ENCODE peak calls at places on chromosomes 5 and 9, in ten cellular contexts. H is PC-9; G is mammary epithelial cell; W is CD8-positive, alpha-beta memory T cell; R is neural progenitor cell; T is mucosa of descending colon; U is uterus; D is gastrocnemius medialis; O is choroid plexus epithelial cell; N is heart right ventricle. F is an unnamed sample.
A peak's percentile ranks its signal among the peaks of the same experiment; 100 is the strongest.

GRCh38 chr9:29437515-29437914 is 1864.2 kb upstream of the C9orf72 start:
- DNase-seq in H (no peak), G (no peak), W (no peak), R (no peak), T (no peak), U (no peak), D (no peak), O (no peak), N (no peak), F (no peak)

GRCh38 chr9:119968837-119969707 is 599.8 kb upstream of the BRINP1 start:
- DNase-seq in H (no peak), G (peak; percentile 45), W (no peak), R (peak; percentile 88), T (peak; percentile 61), U (peak; percentile 22), D (peak; percentile 55), O (peak; percentile 76), N (peak; percentile 73), F (peak; percentile 80)

GRCh38 chr9:82022121-82022520 is 33.5 kb downstream of the SPATA31D1 start:
- DNase-seq in H (no peak), G (no peak), W (no peak), R (no peak), T (no peak), U (no peak), D (no peak), O (no peak), N (no peak), F (peak; percentile 13)

GRCh38 chr9:135850737-135851136 is 56.6 kb downstream of the CAMSAP1 start:
- DNase-seq in H (no peak), G (no peak), W (no peak), R (no peak), T (no peak), U (no peak), D (no peak), O (peak; percentile 32), N (no peak), F (no peak)

GRCh38 chr5:158660726-158661125 is 439.0 kb downstream of the EBF1 start:
- DNase-seq in H (no peak), G (no peak), W (no peak), R (no peak), T (no peak), U (no peak), D (no peak), O (peak; percentile 55), N (no peak), F (peak; percentile 30)

GRCh38 chr5:103362211-103362610 is 103.6 kb downstream of the MACIR start:
- DNase-seq in H (no peak), G (no peak), W (no peak), R (no peak), T (no peak), U (no peak), D (no peak), O (no peak), N (no peak), F (no peak)

GRCh38 chr5:125835293-125836172 is 587.7 kb upstream of the GRAMD2B start:
- DNase-seq in H (no peak), G (no peak), W (no peak), R (peak; percentile 67), T (no peak), U (peak; percentile 36), D (peak; percentile 15), O (peak; percentile 77), N (peak; percentile 15), F (no peak)

GRCh38 chr5:142576303-142576702 is 109.6 kb downstream of the FGF1 start:
- DNase-seq in H (no peak), G (peak; percentile 32), W (no peak), R (no peak), T (no peak), U (no peak), D (no peak), O (peak; percentile 34), N (no peak), F (no peak)

GRCh38 chr9:30732060-30732459 is 1652.4 kb upstream of the ACO1 start:
- DNase-seq in H (no peak), G (no peak), W (no peak), R (peak; percentile 13), T (no peak), U (no peak), D (no peak), O (no peak), N (no peak), F (no peak)

GRCh38 chr5:122129332-122129731 is at the start of gene ZNF474:
- DNase-seq in H (peak; percentile 86), G (peak; percentile 97), W (no peak), R (peak; percentile 90), T (no peak), U (peak; percentile 26), D (no peak), O (peak; percentile 99), N (no peak), F (peak; percentile 96)

DNA sequence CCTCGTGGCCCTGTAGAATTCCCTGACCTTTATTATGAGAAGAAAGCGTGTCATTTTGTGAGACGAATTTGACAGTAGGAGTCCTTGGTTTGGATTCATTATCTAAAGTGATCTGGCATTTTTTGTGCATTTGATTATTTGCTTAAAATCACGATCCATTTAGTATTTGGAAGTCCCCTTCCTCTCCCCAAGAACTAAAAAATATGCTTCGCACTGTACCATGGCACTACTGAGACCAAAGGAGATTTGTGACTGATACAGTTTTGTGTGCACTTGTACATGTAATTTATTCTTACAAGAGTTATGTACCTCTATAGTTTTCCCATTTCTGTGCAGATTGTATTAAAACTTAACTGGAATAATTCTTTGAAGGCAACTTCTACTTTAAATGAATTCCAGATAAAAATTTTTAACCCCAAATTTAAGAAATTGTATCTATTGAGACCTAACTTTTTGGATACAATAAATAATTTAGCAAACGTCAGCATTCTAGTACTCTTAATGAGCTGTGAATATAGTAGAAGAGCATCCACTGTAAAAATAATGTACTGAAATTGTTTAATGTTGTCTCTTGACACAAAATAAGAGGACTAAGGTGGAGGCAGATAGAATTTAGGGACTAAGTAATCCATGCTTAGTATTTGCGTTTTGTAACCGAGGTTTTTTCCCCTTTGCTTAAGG is 2.1 kb downstream of the MAP3K1 start:
- DNase-seq in H (peak; percentile 34), G (peak; percentile 14), W (no peak), R (no peak), T (no peak), U (no peak), D (no peak), O (no peak), N (no peak), F (no peak)
- H3K4me3 ChIP-seq in H (peak overlapping the region; percentile 74), G (peak overlapping the region; percentile 80), W (peak overlapping the region; percentile 84), R (peak overlapping the region; percentile 94), T (no peak overlapping the region), U (peak overlapping the region; percentile 65), D (peak overlapping the region; percentile 82), O (peak overlapping the region; percentile 76), N (peak overlapping the region; percentile 74), F (peak overlapping the region; percentile 88)

DNA sequence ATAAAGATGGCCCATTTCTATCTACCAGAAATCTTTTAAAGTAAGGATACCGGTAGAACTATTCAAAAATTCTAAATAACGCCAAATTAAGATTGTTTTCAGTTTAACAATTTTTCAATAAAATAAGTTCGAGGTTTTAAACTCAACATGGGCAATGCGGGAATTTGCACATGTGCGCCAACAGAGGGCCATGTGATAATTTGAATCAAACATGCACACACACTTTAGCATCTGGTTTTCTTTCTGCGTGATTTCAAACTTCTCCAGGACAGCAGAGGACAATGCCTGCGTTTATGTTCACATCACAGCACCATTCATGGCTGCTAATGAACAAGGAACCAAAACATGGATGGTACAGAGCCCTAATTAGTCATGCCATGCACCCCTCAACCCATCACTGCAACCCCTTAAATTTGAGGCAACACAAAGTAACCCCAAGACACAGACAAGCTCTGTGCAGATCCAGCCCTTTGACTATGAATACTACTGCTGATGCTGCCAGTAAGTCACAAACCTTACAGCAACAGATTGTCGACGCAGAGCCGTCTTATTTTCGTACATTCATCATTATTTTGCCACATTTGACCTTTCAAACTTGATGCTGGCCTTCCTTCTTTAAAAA is 2.8 kb downstream of the SHC3 start:
- DNase-seq in H (no peak), G (no peak), W (no peak), R (no peak), T (no peak), U (no peak), D (no peak), O (no peak), N (no peak), F (peak; percentile 42)
- H3K4me3 ChIP-seq in H (peak overlapping the region; percentile 62), G (no peak overlapping the region), W (no peak overlapping the region), R (no peak overlapping the region), T (no peak overlapping the region), U (no peak overlapping the region), D (no peak overlapping the region), O (no peak overlapping the region), N (no peak overlapping the region), F (no peak overlapping the region)

GRCh38 chr5:98905857-98906688 is 22.7 kb downstream of the CHD1 start:
- DNase-seq in H (no peak), G (peak; percentile 32), W (no peak), R (peak; percentile 45), T (no peak), U (no peak), D (no peak), O (peak; percentile 72), N (no peak), F (peak; percentile 59)
- H3K4me3 ChIP-seq in H (no peak overlapping the region), G (no peak overlapping the region), W (no peak overlapping the region), R (no peak overlapping the region), T (no peak overlapping the region), U (no peak overlapping the region), D (no peak overlapping the region), O (no peak overlapping the region), N (no peak overlapping the region), F (no peak overlapping the region)

DNA sequence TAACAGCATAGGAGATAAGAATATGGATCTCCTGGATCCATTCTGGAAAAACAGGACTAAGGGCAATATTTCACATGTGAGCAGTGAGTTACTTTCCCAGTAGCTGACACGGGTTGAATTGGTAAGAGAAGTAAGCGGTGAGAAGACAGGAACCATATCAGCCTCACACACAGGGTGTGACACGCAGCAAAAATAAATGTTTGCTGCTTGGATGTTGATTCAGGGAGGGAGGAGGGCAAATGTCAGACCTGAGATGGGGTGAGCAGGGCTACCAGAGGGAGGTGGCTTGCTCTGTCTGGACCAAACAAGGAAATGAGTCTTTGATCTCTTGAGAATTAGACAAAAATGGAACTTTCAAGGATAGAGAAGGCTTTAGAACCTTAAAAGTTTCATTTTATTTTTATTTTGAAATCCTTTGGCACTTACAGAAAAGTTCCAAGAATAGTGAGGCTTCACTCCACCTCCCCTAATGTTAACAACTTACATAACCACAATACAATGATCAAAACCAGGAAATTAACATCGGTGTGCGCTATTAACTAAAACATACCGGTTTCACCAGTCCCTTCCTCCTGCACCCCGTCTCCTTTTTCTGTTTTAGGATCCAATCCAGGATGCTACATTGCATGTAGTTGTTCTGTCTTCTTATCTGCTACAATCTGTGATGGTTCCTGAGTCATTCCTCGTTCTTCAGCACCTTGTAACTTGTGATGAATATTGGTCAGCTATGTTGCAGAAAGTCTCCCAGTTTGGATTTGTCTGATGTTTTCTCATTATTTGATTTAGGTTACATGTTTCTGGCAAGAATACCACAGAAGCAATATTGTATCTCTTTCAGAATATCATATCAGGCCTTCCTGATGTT is 20.5 kb upstream of the ARHGEF28 start:
- DNase-seq in H (peak; percentile 86), G (peak; percentile 82), W (no peak), R (no peak), T (no peak), U (no peak), D (no peak), O (peak; percentile 65), N (no peak), F (peak; percentile 30)
- H3K4me3 ChIP-seq in H (peak overlapping the region; percentile 30), G (no peak overlapping the region), W (no peak overlapping the region), R (no peak overlapping the region), T (no peak overlapping the region), U (no peak overlapping the region), D (no peak overlapping the region), O (no peak overlapping the region), N (no peak overlapping the region), F (no peak overlapping the region)